ENCODE peak calls at places on chromosomes 1 and 21, in six cellular contexts. One of them, this sample, is unnamed.
A peak's percentile ranks its signal among the peaks of the same experiment; 100 is the strongest.

GRCh38 chr1:22351757-22352080 is 99.9 kb upstream of the ZBTB40 start:
- DNase-seq in sigmoid colon: no peak
- DNase-seq in A549: no peak
- DNase-seq in ovary: no peak
- DNase-seq in K562: no peak
- DNase-seq in body of pancreas: no peak
- DNase-seq in this sample: no peak

GRCh38 chr1:78229344-78229743 is 183.6 kb downstream of the GIPC2 start:
- DNase-seq in A549: no peak
- DNase-seq in ovary: no peak
- DNase-seq in K562: no peak
- DNase-seq in body of pancreas: no peak
- DNase-seq in sigmoid colon: no peak
- DNase-seq in this sample: no peak

GRCh38 chr1:29222686-29223085 is 8.0 kb downstream of the MECR start:
- DNase-seq in A549: no peak
- DNase-seq in sigmoid colon: no peak
- DNase-seq in K562: no peak
- DNase-seq in body of pancreas: no peak
- DNase-seq in ovary: no peak
- DNase-seq in this sample: no peak

GRCh38 chr1:63068626-63069025 is 253.7 kb upstream of the FOXD3 start:
- DNase-seq in sigmoid colon: no peak
- DNase-seq in A549: no peak
- DNase-seq in ovary: no peak
- DNase-seq in body of pancreas: no peak
- DNase-seq in K562: no peak
- DNase-seq in this sample: no peak

GRCh38 chr1:55155522-55155921 is 59.6 kb downstream of the USP24 start:
- DNase-seq in body of pancreas: no peak
- DNase-seq in ovary: no peak
- DNase-seq in A549: no peak
- DNase-seq in sigmoid colon: no peak
- DNase-seq in K562: no peak
- DNase-seq in this sample: peak; percentile 6

GRCh38 chr1:218346391-218347204 is 1.5 kb downstream of the TGFB2 start:
- DNase-seq in body of pancreas: peak; percentile 18
- DNase-seq in sigmoid colon: peak; percentile 78
- DNase-seq in K562: no peak
- DNase-seq in A549: no peak
- DNase-seq in ovary: peak; percentile 49
- DNase-seq in this sample: peak; percentile 49

GRCh38 chr1:109821831-109822745 is 58.4 kb upstream of the EPS8L3 start:
- DNase-seq in ovary: no peak
- DNase-seq in K562: peak; percentile 88
- DNase-seq in sigmoid colon: peak; percentile 73
- DNase-seq in body of pancreas: no peak
- DNase-seq in A549: peak; percentile 58
- DNase-seq in this sample: no peak

GRCh38 chr1:178497903-178498478 is 1.2 kb upstream of the CLEC20A start:
- DNase-seq in body of pancreas: no peak
- DNase-seq in K562: no peak
- DNase-seq in A549: no peak
- DNase-seq in ovary: no peak
- DNase-seq in sigmoid colon: no peak
- DNase-seq in this sample: no peak

GRCh38 chr21:28016571-28016970 is 976.1 kb downstream of the LTN1 start:
- DNase-seq in ovary: no peak
- DNase-seq in sigmoid colon: no peak
- DNase-seq in body of pancreas: no peak
- DNase-seq in K562: no peak
- DNase-seq in A549: no peak
- DNase-seq in this sample: no peak

GRCh38 chr1:1352784-1353388 is 3.7 kb upstream of the DVL1 start:
- DNase-seq in ovary: no peak
- DNase-seq in sigmoid colon: no peak
- DNase-seq in A549: no peak
- DNase-seq in K562: no peak
- DNase-seq in body of pancreas: no peak
- DNase-seq in this sample: no peak
- H3K27ac ChIP-seq in ovary: no peak overlapping the region
- H3K27ac ChIP-seq in sigmoid colon: peak overlapping the region; percentile 56
- H3K27ac ChIP-seq in A549: peak overlapping the region; percentile 68
- H3K27ac ChIP-seq in K562: no peak overlapping the region
- H3K27ac ChIP-seq in body of pancreas: no peak overlapping the region
- H3K27ac ChIP-seq in this sample: no peak overlapping the region

GRCh38 chr1:61638296-61638695 is 86.6 kb downstream of the TM2D1 start:
- DNase-seq in K562: no peak
- DNase-seq in ovary: peak; percentile 34
- DNase-seq in A549: no peak
- DNase-seq in body of pancreas: no peak
- DNase-seq in sigmoid colon: no peak
- DNase-seq in this sample: no peak

GRCh38 chr1:61636814-61637213 is 88.1 kb downstream of the TM2D1 start:
- DNase-seq in K562: no peak
- DNase-seq in sigmoid colon: no peak
- DNase-seq in ovary: no peak
- DNase-seq in A549: no peak
- DNase-seq in body of pancreas: no peak
- DNase-seq in this sample: no peak

GRCh38 chr1:61637470-61637869 is 87.5 kb downstream of the TM2D1 start:
- DNase-seq in body of pancreas: no peak
- DNase-seq in sigmoid colon: no peak
- DNase-seq in A549: no peak
- DNase-seq in ovary: no peak
- DNase-seq in K562: no peak
- DNase-seq in this sample: no peak

GRCh38 chr1:61635529-61635928 is 89.4 kb downstream of the TM2D1 start:
- DNase-seq in A549: no peak
- DNase-seq in sigmoid colon: no peak
- DNase-seq in ovary: no peak
- DNase-seq in K562: no peak
- DNase-seq in body of pancreas: no peak
- DNase-seq in this sample: no peak

DNA sequence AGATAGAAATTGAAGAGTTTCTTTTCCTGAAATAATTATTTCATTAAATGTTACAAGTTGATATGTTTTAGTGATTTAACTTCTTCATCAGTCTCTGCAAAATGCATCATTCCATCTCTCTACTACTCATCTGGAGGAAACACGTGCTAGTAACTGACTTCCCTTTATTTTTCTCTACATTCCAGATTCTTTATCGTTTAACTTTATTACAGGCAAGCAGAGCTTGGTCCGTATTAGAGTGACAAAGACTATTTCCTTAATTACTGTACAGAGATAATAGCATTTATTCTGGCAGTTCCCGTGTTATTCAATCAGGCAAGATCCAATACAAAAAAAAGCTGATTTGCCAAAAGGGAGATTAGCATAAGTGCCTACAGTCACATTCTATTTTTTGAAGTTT is 88.5 kb downstream of the TM2D1 start:
- DNase-seq in A549: no peak
- DNase-seq in K562: no peak
- DNase-seq in sigmoid colon: no peak
- DNase-seq in ovary: no peak
- DNase-seq in body of pancreas: no peak
- DNase-seq in this sample: no peak
- TF ChIP-seq POLR2A in A549: no peak
- TF ChIP-seq POLR2A in K562: no peak
- TF ChIP-seq POLR2A in sigmoid colon: no peak
- TF ChIP-seq POLR2A in ovary: no peak
- TF ChIP-seq POLR2A in body of pancreas: no peak
- TF ChIP-seq POLR2A in this sample: no peak

DNA sequence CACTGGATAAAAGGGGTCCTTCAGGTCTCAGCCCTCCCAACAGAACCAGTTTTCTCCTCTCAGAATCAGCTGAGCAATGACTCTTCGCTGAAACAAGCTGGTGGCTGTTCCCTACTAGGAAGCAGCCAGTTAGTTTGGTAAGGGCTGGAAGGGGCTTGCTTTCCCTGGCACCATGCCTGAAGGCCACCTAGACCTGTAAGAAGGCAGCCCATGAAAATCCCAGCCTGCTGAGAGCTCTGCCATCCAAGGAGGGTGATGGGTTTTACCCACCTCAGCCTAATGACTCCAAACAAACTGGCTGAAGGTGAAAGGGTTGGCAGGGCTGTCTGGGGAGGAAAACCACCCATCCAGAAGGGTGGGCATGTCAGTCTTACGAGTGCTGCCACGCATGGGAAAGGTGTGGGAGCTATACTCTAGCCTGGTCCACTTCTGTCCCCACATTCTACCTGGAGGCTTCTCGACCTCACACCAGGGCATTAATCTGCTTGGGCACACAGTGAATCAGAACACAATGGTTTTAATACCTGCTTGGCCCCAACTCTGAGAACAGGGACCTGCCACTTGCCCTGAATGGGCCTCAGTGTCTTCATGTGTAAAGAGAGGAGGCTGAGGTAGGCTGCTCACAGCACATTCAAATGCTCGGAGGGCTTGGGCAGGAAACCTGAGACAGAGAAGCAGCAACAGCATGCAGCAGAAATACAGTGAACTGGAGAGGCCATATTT is 53.1 kb downstream of the CD46 start:
- DNase-seq in A549: no peak
- DNase-seq in ovary: no peak
- DNase-seq in sigmoid colon: no peak
- DNase-seq in K562: no peak
- DNase-seq in body of pancreas: no peak
- DNase-seq in this sample: no peak
- H3K4me1 ChIP-seq in A549: peaks cover 40% of the 10 kb centered on the region
- H3K4me1 ChIP-seq in ovary: peaks cover 10% of the 10 kb centered on the region
- H3K4me1 ChIP-seq in sigmoid colon: peaks cover 57% of the 10 kb centered on the region
- H3K4me1 ChIP-seq in K562: peaks cover 41% of the 10 kb centered on the region
- H3K4me1 ChIP-seq in body of pancreas: peaks cover 53% of the 10 kb centered on the region
- H3K4me1 ChIP-seq in this sample: peaks cover 18% of the 10 kb centered on the region

GRCh38 chr1:154716614-154717372 is 108.8 kb upstream of the ADAR start:
- DNase-seq in A549: no peak
- DNase-seq in body of pancreas: no peak
- DNase-seq in ovary: peak; percentile 49
- DNase-seq in K562: no peak
- DNase-seq in sigmoid colon: peak; percentile 82
- DNase-seq in this sample: no peak

GRCh38 chr1:154715385-154715784 is 107.4 kb upstream of the ADAR start:
- DNase-seq in body of pancreas: no peak
- DNase-seq in ovary: no peak
- DNase-seq in A549: no peak
- DNase-seq in sigmoid colon: no peak
- DNase-seq in K562: no peak
- DNase-seq in this sample: no peak

GRCh38 chr1:154714638-154715037 is 106.7 kb upstream of the ADAR start:
- DNase-seq in ovary: no peak
- DNase-seq in A549: peak; percentile 73
- DNase-seq in K562: no peak
- DNase-seq in sigmoid colon: no peak
- DNase-seq in body of pancreas: no peak
- DNase-seq in this sample: peak; percentile 5

GRCh38 chr1:154717467-154718004 is 109.5 kb upstream of the ADAR start:
- DNase-seq in A549: no peak
- DNase-seq in sigmoid colon: no peak
- DNase-seq in ovary: no peak
- DNase-seq in K562: no peak
- DNase-seq in body of pancreas: no peak
- DNase-seq in this sample: no peak

GRCh38 chr1:154716012-154716411 is 108.0 kb upstream of the ADAR start:
- DNase-seq in ovary: no peak
- DNase-seq in sigmoid colon: no peak
- DNase-seq in body of pancreas: no peak
- DNase-seq in A549: no peak
- DNase-seq in K562: no peak
- DNase-seq in this sample: no peak
- H3K27ac ChIP-seq in ovary: no peak overlapping the region
- H3K27ac ChIP-seq in sigmoid colon: peak overlapping the region; percentile 21
- H3K27ac ChIP-seq in body of pancreas: no peak overlapping the region
- H3K27ac ChIP-seq in A549: no peak overlapping the region
- H3K27ac ChIP-seq in K562: no peak overlapping the region
- H3K27ac ChIP-seq in this sample: no peak overlapping the region

This sample was measured in thyroid gland.